ENCODE peak calls at places on chromosomes 7 and 10, in seven cellular contexts. F, Y, K, E, B, L and H are unnamed samples.
A peak's percentile ranks its signal among the peaks of the same experiment; 100 is the strongest.

GRCh38 chr10:132484922-132485321 is 52.7 kb upstream of the INPP5A start:
- DNase-seq in F (peak; percentile 32), Y (no peak), K (no peak), E (no peak), B (no peak), L (no peak), H (no peak)

GRCh38 chr7:147412782-147413186 is 1177.8 kb upstream of the C7orf33 start:
- DNase-seq in F (no peak), Y (peak; percentile 95), K (peak; percentile 42), E (no peak), B (peak; percentile 99), L (peak; percentile 48), H (peak; percentile 74)

GRCh38 chr7:142539901-142540300 is 209.4 kb upstream of the PRSS1 start:
- DNase-seq in F (no peak), Y (no peak), K (no peak), E (no peak), B (peak; percentile 71), L (peak; percentile 71), H (no peak)

GRCh38 chr7:7564323-7564780 is 2.3 kb upstream of the MIOS start:
- DNase-seq in F (no peak), Y (peak; percentile 83), K (peak; percentile 93), E (no peak), B (peak; percentile 89), L (peak; percentile 80), H (peak; percentile 44)

GRCh38 chr10:48215983-48216505 is 58.5 kb downstream of the FRMPD2 start:
- DNase-seq in F (no peak), Y (no peak), K (no peak), E (no peak), B (no peak), L (no peak), H (no peak)

GRCh38 chr10:35456175-35456574 is 119.9 kb downstream of the CCNY start:
- DNase-seq in F (no peak), Y (no peak), K (no peak), E (no peak), B (no peak), L (no peak), H (no peak)

GRCh38 chr10:24235471-24235870 is 26.5 kb downstream of the KIAA1217 start:
- DNase-seq in F (no peak), Y (no peak), K (no peak), E (no peak), B (no peak), L (no peak), H (no peak)

GRCh38 chr7:3154881-3155494 is 111.3 kb upstream of the CARD11 start:
- DNase-seq in F (peak; percentile 19), Y (peak; percentile 65), K (no peak), E (no peak), B (peak; percentile 37), L (peak; percentile 10), H (no peak)

GRCh38 chr10:117552759-117553158 is 10.2 kb downstream of the EMX2 start:
- DNase-seq in F (no peak), Y (no peak), K (no peak), E (peak; percentile 59), B (peak; percentile 70), L (no peak), H (no peak)

GRCh38 chr7:128132426-128133069 is 101.3 kb upstream of the LRRC4 start:
- DNase-seq in F (no peak), Y (no peak), K (no peak), E (no peak), B (no peak), L (no peak), H (no peak)

GRCh38 chr7:106462365-106462859 is 177.6 kb upstream of the NAMPT start:
- DNase-seq in F (no peak), Y (peak; percentile 75), K (no peak), E (no peak), B (peak; percentile 40), L (no peak), H (no peak)

GRCh38 chr10:47137311-47137851 is 162.6 kb upstream of the GDF10 start:
- DNase-seq in F (no peak), Y (no peak), K (peak; percentile 29), E (no peak), B (peak; percentile 86), L (peak; percentile 21), H (peak; percentile 93)